ENCODE peak calls at places on chromosomes 5 and 9, in four cellular contexts. One of them, this sample, is unnamed. For H3K36me3, the result is how much of the 10 kb centered on the place peaks cover.

GRCh38 chr5:119412828-119413227 is 39.5 kb upstream of the HSD17B4 start:
- DNase-seq in GM23248: no peak
- DNase-seq in neural progenitor cell: no peak
- DNase-seq in fibroblast of lung: no peak
- DNase-seq in this sample: no peak

GRCh38 chr9:124399323-124399962 is 15.8 kb downstream of the PSMB7 start:
- DNase-seq in neural progenitor cell: peak
- DNase-seq in fibroblast of lung: peak
- DNase-seq in GM23248: peak
- DNase-seq in this sample: no peak

GRCh38 chr9:1604942-1605560 is 410.1 kb upstream of the SMARCA2 start:
- DNase-seq in neural progenitor cell: no peak
- DNase-seq in fibroblast of lung: no peak
- DNase-seq in GM23248: peak
- DNase-seq in this sample: no peak

GRCh38 chr9:6218099-6218502 is 2.5 kb downstream of the IL33 start:
- DNase-seq in fibroblast of lung: peak
- DNase-seq in neural progenitor cell: no peak
- DNase-seq in GM23248: peak
- DNase-seq in this sample: no peak

GRCh38 chr9:76571288-76572204 is 112.6 kb downstream of the GCNT1 start:
- DNase-seq in neural progenitor cell: no peak
- DNase-seq in fibroblast of lung: peak
- DNase-seq in GM23248: peak
- DNase-seq in this sample: no peak

GRCh38 chr5:63089147-63089546 is 510.5 kb downstream of the LRRC70 start:
- DNase-seq in GM23248: no peak
- DNase-seq in fibroblast of lung: no peak
- DNase-seq in neural progenitor cell: no peak
- DNase-seq in this sample: no peak

GRCh38 chr9:87707805-87708500 is 18.0 kb upstream of the CTSL start:
- DNase-seq in GM23248: no peak
- DNase-seq in fibroblast of lung: peak
- DNase-seq in neural progenitor cell: no peak
- DNase-seq in this sample: no peak

GRCh38 chr5:127844631-127845030 is 141.4 kb downstream of the CCDC192 start:
- DNase-seq in GM23248: no peak
- DNase-seq in fibroblast of lung: no peak
- DNase-seq in neural progenitor cell: peak
- DNase-seq in this sample: no peak

GRCh38 chr5:67969631-67970030 is 245.9 kb upstream of the PIK3R1 start:
- DNase-seq in neural progenitor cell: no peak
- DNase-seq in fibroblast of lung: no peak
- DNase-seq in GM23248: no peak
- DNase-seq in this sample: no peak

GRCh38 chr9:104831681-104832080 is 67.8 kb downstream of the NIPSNAP3B start:
- DNase-seq in neural progenitor cell: no peak
- DNase-seq in fibroblast of lung: peak
- DNase-seq in GM23248: peak
- DNase-seq in this sample: no peak

GRCh38 chr5:138468133-138468965 is 3.1 kb downstream of the EGR1 start:
- DNase-seq in fibroblast of lung: peak
- DNase-seq in GM23248: peak
- DNase-seq in neural progenitor cell: no peak
- DNase-seq in this sample: no peak

GRCh38 chr9:20854444-20854843 is 170.4 kb downstream of the FOCAD start:
- DNase-seq in neural progenitor cell: no peak
- DNase-seq in fibroblast of lung: peak
- DNase-seq in GM23248: peak
- DNase-seq in this sample: no peak

GRCh38 chr5:16600397-16600796 is 16.4 kb downstream of the RETREG1 start:
- DNase-seq in neural progenitor cell: no peak
- DNase-seq in GM23248: peak
- DNase-seq in fibroblast of lung: peak
- DNase-seq in this sample: no peak

GRCh38 chr5:138352722-138353549 is 451 bp downstream of the KDM3B start:
- DNase-seq in fibroblast of lung: peak
- DNase-seq in neural progenitor cell: peak
- DNase-seq in GM23248: peak
- DNase-seq in this sample: peak

GRCh38 chr9:128047231-128047630 is 19.9 kb downstream of the NAIF1 start:
- DNase-seq in neural progenitor cell: no peak
- DNase-seq in GM23248: no peak
- DNase-seq in fibroblast of lung: no peak
- DNase-seq in this sample: no peak

GRCh38 chr9:76756273-76756650 is 8.0 kb upstream of the PCA3 start:
- DNase-seq in neural progenitor cell: peak
- DNase-seq in GM23248: peak
- DNase-seq in fibroblast of lung: peak
- DNase-seq in this sample: no peak

GRCh38 chr5:177509361-177509951 is at the start of gene DOK3:
- DNase-seq in neural progenitor cell: no peak
- DNase-seq in GM23248: no peak
- DNase-seq in fibroblast of lung: no peak
- DNase-seq in this sample: no peak

GRCh38 chr5:55427157-55427556 is 107.6 kb downstream of the PLPP1 start:
- DNase-seq in fibroblast of lung: peak
- DNase-seq in GM23248: peak
- DNase-seq in neural progenitor cell: no peak
- DNase-seq in this sample: no peak

GRCh38 chr5:134447815-134448520 is 36.3 kb upstream of the CDKN2AIPNL start:
- DNase-seq in GM23248: no peak
- DNase-seq in neural progenitor cell: no peak
- DNase-seq in fibroblast of lung: no peak
- DNase-seq in this sample: no peak

GRCh38 chr5:141521244-141521781 is 32.4 kb downstream of the PCDHGC5 start:
- DNase-seq in neural progenitor cell: peak
- DNase-seq in GM23248: peak
- DNase-seq in fibroblast of lung: peak
- DNase-seq in this sample: no peak

GRCh38 chr5:154081246-154081645 is 42.5 kb downstream of the MFAP3 start:
- DNase-seq in GM23248: no peak
- DNase-seq in fibroblast of lung: no peak
- DNase-seq in neural progenitor cell: no peak
- DNase-seq in this sample: no peak

GRCh38 chr5:38666668-38667498 is 110.4 kb upstream of the LIFR start:
- DNase-seq in GM23248: peak
- DNase-seq in neural progenitor cell: peak
- DNase-seq in fibroblast of lung: peak
- DNase-seq in this sample: no peak

GRCh38 chr9:124291801-124292396 is 34.1 kb downstream of the NEK6 start:
- DNase-seq in fibroblast of lung: no peak
- DNase-seq in neural progenitor cell: no peak
- DNase-seq in GM23248: no peak
- DNase-seq in this sample: no peak

GRCh38 chr9:27572566-27572917 is 739 bp downstream of the C9orf72 start:
- DNase-seq in fibroblast of lung: peak
- DNase-seq in neural progenitor cell: peak
- DNase-seq in GM23248: peak
- DNase-seq in this sample: peak

GRCh38 chr5:168132186-168132585 is 159.3 kb upstream of the WWC1 start:
- DNase-seq in GM23248: peak
- DNase-seq in neural progenitor cell: no peak
- DNase-seq in fibroblast of lung: peak
- DNase-seq in this sample: no peak

GRCh38 chr5:179212870-179213269 is 132.4 kb downstream of the ADAMTS2 start:
- DNase-seq in neural progenitor cell: peak
- DNase-seq in GM23248: no peak
- DNase-seq in fibroblast of lung: no peak
- DNase-seq in this sample: no peak

DNA sequence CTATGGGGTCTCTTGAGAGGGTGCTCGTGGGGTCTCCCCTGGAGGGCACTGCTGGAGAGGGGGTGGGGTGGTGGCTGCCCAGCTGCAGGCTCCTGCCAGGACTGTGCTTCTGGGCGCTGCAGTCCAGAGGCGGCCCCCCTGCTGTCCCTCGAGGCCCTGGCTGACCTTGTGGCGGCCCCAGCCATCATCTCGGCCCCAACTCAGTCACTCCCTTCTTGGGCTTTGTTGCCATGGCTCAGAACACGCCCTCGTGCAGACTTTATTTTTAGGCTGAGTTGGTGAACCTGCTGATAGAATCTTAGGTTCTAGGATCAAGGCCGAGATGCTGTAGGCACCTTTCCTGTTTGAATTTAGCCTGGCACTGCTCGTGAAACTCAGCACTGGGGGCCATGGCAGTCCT is 22.8 kb downstream of the FBXW5 start:
- DNase-seq in neural progenitor cell: no peak
- DNase-seq in GM23248: no peak
- DNase-seq in fibroblast of lung: no peak
- DNase-seq in this sample: no peak
- H3K36me3 ChIP-seq in neural progenitor cell: under half
- H3K36me3 ChIP-seq in GM23248: under half
- H3K36me3 ChIP-seq in fibroblast of lung: under half
- H3K36me3 ChIP-seq in this sample: under half

DNA sequence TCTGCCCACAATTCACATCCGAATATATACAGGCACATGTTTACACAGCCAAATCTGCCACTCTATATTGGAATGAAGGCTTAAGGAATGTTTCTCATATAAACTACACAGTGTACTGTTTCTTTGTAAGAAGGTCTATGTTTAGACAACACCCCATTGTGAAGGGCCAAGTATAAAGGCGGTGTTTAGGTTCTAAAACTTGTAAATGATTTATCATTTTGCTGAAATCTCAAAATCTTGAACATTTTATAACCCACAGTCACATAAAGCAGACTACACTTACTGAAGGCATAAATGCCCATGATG is 94.0 kb downstream of the ZNF608 start:
- DNase-seq in neural progenitor cell: no peak
- DNase-seq in GM23248: no peak
- DNase-seq in fibroblast of lung: no peak
- DNase-seq in this sample: no peak
- H3K4me3 ChIP-seq in neural progenitor cell: peak
- H3K4me3 ChIP-seq in GM23248: peak
- H3K4me3 ChIP-seq in fibroblast of lung: no peak
- H3K4me3 ChIP-seq in this sample: no peak

GRCh38 chr5:172749881-172750608 is 20.9 kb downstream of the DUSP1 start:
- DNase-seq in neural progenitor cell: no peak
- DNase-seq in GM23248: no peak
- DNase-seq in fibroblast of lung: peak
- DNase-seq in this sample: no peak

GRCh38 chr5:172747471-172747870 is 23.5 kb downstream of the DUSP1 start:
- DNase-seq in GM23248: no peak
- DNase-seq in fibroblast of lung: no peak
- DNase-seq in neural progenitor cell: no peak
- DNase-seq in this sample: no peak

GRCh38 chr5:172748341-172748843 is 22.6 kb downstream of the DUSP1 start:
- DNase-seq in neural progenitor cell: peak
- DNase-seq in GM23248: no peak
- DNase-seq in fibroblast of lung: peak
- DNase-seq in this sample: no peak

GRCh38 chr5:172746725-172747124 is 24.3 kb downstream of the DUSP1 start:
- DNase-seq in neural progenitor cell: no peak
- DNase-seq in fibroblast of lung: no peak
- DNase-seq in GM23248: no peak
- DNase-seq in this sample: no peak

DNA sequence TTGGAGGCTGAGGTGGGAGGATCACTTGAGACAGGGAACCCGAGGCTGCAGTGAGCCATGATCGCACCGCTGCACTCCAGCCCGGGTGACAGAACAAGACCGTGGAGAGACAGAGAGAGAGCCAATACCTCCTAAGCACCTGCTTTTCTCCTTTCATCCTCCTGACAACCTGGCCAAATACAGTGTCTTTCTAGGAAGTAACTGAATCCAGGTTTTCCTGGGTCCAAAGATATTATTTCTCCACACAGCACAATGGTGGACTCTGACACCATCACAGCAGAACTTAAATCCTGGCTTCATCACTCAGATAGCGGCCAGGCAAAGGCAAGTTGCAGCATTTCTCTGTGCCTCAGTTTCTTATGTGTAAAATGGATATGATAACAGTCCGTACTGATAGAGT is 21.9 kb downstream of the DUSP1 start:
- DNase-seq in neural progenitor cell: no peak
- DNase-seq in fibroblast of lung: no peak
- DNase-seq in GM23248: no peak
- DNase-seq in this sample: no peak
- H3K27ac ChIP-seq in neural progenitor cell: no peak
- H3K27ac ChIP-seq in fibroblast of lung: peak
- H3K27ac ChIP-seq in GM23248: no peak
- H3K27ac ChIP-seq in this sample: no peak

GRCh38 chr9:135818718-135819475 is 88.4 kb downstream of the CAMSAP1 start:
- DNase-seq in neural progenitor cell: no peak
- DNase-seq in GM23248: no peak
- DNase-seq in fibroblast of lung: no peak
- DNase-seq in this sample: no peak

GRCh38 chr9:135820661-135821060 is 86.7 kb downstream of the CAMSAP1 start:
- DNase-seq in GM23248: no peak
- DNase-seq in fibroblast of lung: no peak
- DNase-seq in neural progenitor cell: no peak
- DNase-seq in this sample: no peak

GRCh38 chr9:135819905-135820304 is 87.4 kb downstream of the CAMSAP1 start:
- DNase-seq in neural progenitor cell: no peak
- DNase-seq in GM23248: no peak
- DNase-seq in fibroblast of lung: no peak
- DNase-seq in this sample: no peak

GRCh38 chr9:135816179-135816970 is 91.0 kb downstream of the CAMSAP1 start:
- DNase-seq in fibroblast of lung: no peak
- DNase-seq in neural progenitor cell: no peak
- DNase-seq in GM23248: no peak
- DNase-seq in this sample: no peak

DNA sequence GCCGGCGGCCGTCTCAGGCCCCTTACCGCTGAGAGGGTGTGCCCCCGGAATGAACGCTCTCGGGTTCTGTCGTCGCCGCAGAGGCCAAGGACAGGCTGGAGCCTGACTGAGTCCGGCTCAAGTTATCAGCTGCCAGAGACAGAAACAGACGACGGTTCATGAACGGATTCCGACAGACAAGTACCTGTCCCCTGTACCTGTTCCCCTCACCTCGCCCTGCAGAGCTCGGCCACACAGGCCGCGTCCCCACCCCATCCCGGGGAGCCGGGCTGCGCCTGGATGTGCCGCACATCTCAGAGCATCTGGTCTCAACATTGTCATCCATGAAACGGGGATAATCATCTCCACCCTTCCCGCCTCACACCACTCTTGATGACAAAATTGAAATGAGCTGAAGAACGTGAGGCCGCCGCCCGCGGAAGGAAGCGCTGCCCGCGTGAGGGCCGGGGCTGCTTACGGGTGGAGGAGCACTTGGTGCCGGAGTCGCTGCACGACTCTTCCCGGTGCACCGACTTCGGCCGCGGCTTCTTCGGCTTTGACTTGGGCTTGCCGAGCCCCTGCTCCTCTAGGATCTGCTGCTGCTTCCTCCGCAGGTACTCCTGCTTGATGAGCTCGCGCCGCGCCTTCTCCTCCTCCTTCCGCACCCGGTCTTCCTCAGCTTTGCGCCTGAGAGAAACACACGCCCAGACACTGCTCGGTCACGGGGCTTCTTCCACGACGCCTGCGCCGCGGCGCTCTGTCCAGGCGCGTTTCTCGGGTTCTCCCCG is 89.2 kb downstream of the CAMSAP1 start:
- DNase-seq in fibroblast of lung: no peak
- DNase-seq in neural progenitor cell: no peak
- DNase-seq in GM23248: no peak
- DNase-seq in this sample: no peak
- H3K36me3 ChIP-seq in fibroblast of lung: under half
- H3K36me3 ChIP-seq in neural progenitor cell: under half
- H3K36me3 ChIP-seq in GM23248: under half
- H3K36me3 ChIP-seq in this sample: under half

This sample was measured in CD8-positive, alpha-beta memory T cell.